ENCODE peak calls at places on chromosomes 12 and 14, in six cellular contexts. B, Q, E, K, C and I are unnamed samples.

GRCh38 chr14:77026166-77026929 is 2.2 kb downstream of the IRF2BPL start:
- DNase-seq in B (no peak), Q (no peak), E (peak), K (no peak), C (peak), I (no peak)

GRCh38 chr14:20460458-20461229 is 590 bp downstream of the PIP4P1 start:
- DNase-seq in B (no peak), Q (no peak), E (no peak), K (no peak), C (no peak), I (no peak)

GRCh38 chr14:55752580-55753365 is 172.8 kb downstream of the KTN1 start:
- DNase-seq in B (peak), Q (no peak), E (peak), K (no peak), C (no peak), I (no peak)

GRCh38 chr12:110546339-110546738 is 36.8 kb downstream of the PPTC7 start:
- DNase-seq in B (peak), Q (no peak), E (peak), K (no peak), C (no peak), I (no peak)

GRCh38 chr12:106903241-106903950 is 52.3 kb upstream of the TMEM263 start:
- DNase-seq in B (peak), Q (no peak), E (peak), K (no peak), C (peak), I (no peak)

GRCh38 chr12:84913151-84913550 is 552 bp upstream of the SLC6A15 start:
- DNase-seq in B (no peak), Q (no peak), E (peak), K (no peak), C (no peak), I (no peak)

GRCh38 chr12:127179199-127179598 is 1087.8 kb upstream of the TMEM132C start:
- DNase-seq in B (no peak), Q (no peak), E (peak), K (no peak), C (no peak), I (no peak)

GRCh38 chr14:24928501-24928900 is 121.4 kb downstream of the STXBP6 start:
- DNase-seq in B (no peak), Q (no peak), E (no peak), K (no peak), C (no peak), I (no peak)

GRCh38 chr12:103879048-103879692 is 38.1 kb upstream of the NT5DC3 start:
- DNase-seq in B (no peak), Q (no peak), E (no peak), K (no peak), C (no peak), I (no peak)

GRCh38 chr12:237026-237815 is 23.3 kb upstream of the SLC6A12 start:
- DNase-seq in B (no peak), Q (peak), E (no peak), K (no peak), C (no peak), I (no peak)

GRCh38 chr14:81889529-81889928 is 355.9 kb upstream of the SEL1L start:
- DNase-seq in B (no peak), Q (no peak), E (no peak), K (no peak), C (no peak), I (no peak)

GRCh38 chr12:76666272-76666845 is 97.6 kb upstream of the ZDHHC17 start:
- DNase-seq in B (no peak), Q (no peak), E (no peak), K (no peak), C (no peak), I (no peak)

GRCh38 chr12:127035011-127035879 is 1231.7 kb upstream of the TMEM132C start:
- DNase-seq in B (peak), Q (no peak), E (peak), K (no peak), C (no peak), I (no peak)

GRCh38 chr14:37890095-37890494 is 294.7 kb downstream of the TTC6 start:
- DNase-seq in B (no peak), Q (no peak), E (no peak), K (no peak), C (no peak), I (no peak)

GRCh38 chr12:124853781-124854636 is 9.7 kb downstream of the SCARB1 start:
- DNase-seq in B (no peak), Q (no peak), E (no peak), K (no peak), C (no peak), I (no peak)

GRCh38 chr14:102986810-102987579 is 64.5 kb downstream of the AMN start:
- DNase-seq in B (no peak), Q (no peak), E (peak), K (no peak), C (no peak), I (peak)

GRCh38 chr14:101198398-101199027 is 295.0 kb upstream of the RTL1 start:
- DNase-seq in B (no peak), Q (peak), E (no peak), K (no peak), C (no peak), I (no peak)

DNA sequence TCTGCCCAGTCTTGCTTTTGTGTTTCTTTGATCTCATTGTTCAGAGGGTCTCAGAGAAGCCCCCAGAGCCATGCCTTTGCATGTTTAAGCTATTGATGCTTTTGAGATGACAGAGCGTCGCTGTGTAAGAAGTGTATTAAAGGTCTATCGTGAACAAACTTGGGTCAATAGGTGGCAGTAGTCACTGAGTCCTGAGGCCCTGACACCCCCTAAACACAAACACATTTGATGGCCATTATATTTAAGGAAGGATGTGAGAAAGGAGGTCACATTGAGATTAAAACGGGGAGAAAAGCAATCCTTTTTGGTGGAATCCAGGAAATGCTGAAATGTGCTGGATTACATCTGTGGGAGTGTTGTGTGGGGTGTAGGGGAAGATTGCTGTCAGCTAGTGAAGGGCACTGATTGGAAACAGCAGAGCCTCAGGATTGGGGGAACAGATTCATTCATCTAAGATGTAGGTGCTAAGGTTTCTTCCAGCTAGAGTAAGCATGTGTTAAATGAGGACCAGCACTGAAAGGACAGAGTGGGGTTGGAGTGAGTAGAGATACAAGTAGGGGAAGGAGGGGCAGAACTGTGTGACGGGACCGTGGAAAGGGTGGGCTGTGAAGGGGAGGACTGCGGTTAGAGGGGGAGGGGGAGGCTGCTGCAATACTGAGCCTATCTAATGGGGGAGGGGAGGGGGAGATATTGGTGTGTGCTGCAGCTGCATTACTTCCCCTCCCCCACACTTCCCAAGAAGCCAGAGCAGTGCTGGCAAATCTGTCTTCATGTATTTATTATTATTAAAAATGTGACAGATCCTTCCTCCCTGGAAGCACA is 12.7 kb downstream of the NGDN start:
- DNase-seq in B (no peak), Q (no peak), E (no peak), K (no peak), C (no peak), I (no peak)
- TF ChIP-seq CTCF in B (peak), Q (no peak), E (no peak), K (peak), C (no peak), I (no peak)

GRCh38 chr12:48000878-48001321 is 3.4 kb downstream of the COL2A1 start:
- DNase-seq in B (peak), Q (no peak), E (peak), K (no peak), C (peak), I (peak)

GRCh38 chr12:47995976-47996375 is 8.3 kb downstream of the COL2A1 start:
- DNase-seq in B (peak), Q (no peak), E (peak), K (no peak), C (no peak), I (peak)

GRCh38 chr12:47999816-48000215 is 4.5 kb downstream of the COL2A1 start:
- DNase-seq in B (no peak), Q (no peak), E (no peak), K (no peak), C (no peak), I (peak)

GRCh38 chr12:47993491-47993890 is 10.8 kb downstream of the COL2A1 start:
- DNase-seq in B (no peak), Q (no peak), E (no peak), K (no peak), C (no peak), I (peak)

GRCh38 chr12:47997321-47997720 is 7.0 kb downstream of the COL2A1 start:
- DNase-seq in B (no peak), Q (no peak), E (no peak), K (no peak), C (no peak), I (peak)
- TF ChIP-seq CTCF in B (no peak), Q (no peak), E (no peak), K (no peak), C (no peak), I (no peak)

DNA sequence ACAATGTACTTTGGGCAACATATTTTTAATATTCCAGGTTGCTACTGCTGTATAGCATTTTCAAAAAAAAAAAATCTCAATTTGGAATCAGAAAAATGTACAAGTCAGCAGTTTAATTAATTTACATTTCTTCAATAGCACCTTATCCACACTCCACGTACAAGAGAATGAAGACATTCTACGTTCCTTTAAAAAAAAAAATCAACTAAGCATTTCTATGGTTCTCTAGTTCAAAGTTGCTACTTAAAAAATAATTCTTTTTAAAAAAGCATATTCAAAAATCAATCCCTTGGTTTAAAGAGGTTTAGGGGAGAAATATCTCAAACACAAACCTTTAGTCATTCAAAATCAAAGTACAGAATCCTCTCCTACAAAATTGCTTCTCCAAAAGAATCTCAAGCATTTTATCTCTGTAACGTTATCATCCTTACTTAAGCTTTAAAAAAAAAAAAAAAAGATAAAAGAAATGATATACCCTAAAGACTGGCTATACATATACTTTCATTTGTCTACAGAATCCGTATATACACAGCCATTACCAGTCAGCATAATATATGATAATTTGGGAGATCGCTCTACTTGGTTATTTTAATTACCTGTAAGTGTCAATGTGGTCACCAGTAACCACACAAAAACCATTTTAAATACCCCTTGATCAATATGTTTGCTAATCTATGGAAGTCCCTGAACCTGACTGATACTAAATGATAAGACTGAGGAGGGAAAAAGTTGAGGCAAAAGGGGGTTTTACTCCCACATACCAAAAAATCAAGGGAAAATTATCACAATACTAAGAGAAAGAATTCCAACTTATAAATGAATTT is 2.7 kb downstream of the MED13L start:
- DNase-seq in B (no peak), Q (no peak), E (no peak), K (no peak), C (no peak), I (no peak)
- TF ChIP-seq CTCF in B (no peak), Q (no peak), E (no peak), K (no peak), C (no peak), I (peak)

GRCh38 chr12:131833896-131834641 is 5.9 kb downstream of the MMP17 start:
- DNase-seq in B (peak), Q (no peak), E (peak), K (no peak), C (no peak), I (no peak)
- TF ChIP-seq CTCF in B (peak), Q (no peak), E (peak), K (peak), C (peak), I (peak)

DNA sequence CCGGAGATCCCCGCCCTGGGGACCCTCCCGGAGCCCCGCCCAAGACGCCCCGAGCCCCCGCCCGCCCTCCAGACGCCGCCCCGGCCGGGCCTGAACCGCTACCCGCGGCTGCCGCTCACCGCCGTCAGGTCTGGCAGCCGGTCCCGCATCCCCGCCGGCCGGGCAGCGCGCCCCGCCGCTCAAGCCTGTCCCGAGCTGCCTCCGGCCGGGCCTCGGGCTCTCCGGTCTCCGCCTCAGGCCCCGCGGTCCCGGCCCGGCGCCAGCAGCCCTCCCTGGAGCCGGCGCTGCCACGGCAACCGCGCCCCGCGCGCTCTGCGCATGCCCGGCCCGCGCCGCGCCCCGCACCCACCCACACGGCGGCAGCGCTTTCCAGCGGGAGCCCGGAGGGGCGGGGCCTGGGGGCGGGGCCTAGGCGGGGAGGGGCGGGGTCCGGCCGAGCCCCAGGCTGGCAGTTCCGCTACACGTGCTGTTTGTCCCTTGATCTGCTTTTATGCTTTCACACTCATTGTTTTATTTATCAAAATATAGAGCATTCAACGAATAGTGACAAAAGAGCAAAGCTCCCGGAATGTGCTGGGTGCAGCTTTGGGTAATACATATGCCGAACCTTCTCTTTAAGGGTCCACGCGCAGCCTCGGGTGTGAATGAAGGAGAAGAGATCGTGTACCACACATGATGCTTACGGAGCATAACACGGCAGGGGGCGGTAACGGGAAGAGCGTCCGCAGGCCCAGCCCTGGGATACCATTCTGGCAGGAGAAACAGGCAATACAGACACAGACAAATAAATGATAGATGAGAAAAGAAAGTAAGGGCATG is at the start of gene STX2:
- DNase-seq in B (peak), Q (peak), E (peak), K (peak), C (peak), I (peak)
- TF ChIP-seq CTCF in B (peak), Q (no peak), E (no peak), K (no peak), C (peak), I (no peak)

GRCh38 chr12:80946591-80946990 is 8.9 kb upstream of the LIN7A start:
- DNase-seq in B (peak), Q (no peak), E (peak), K (no peak), C (no peak), I (no peak)
- TF ChIP-seq CTCF in B (peak), Q (peak), E (peak), K (no peak), C (peak), I (peak)

GRCh38 chr12:4763549-4763948 is 43.3 kb downstream of the GALNT8 start:
- DNase-seq in B (no peak), Q (peak), E (no peak), K (no peak), C (no peak), I (no peak)
- TF ChIP-seq CTCF in B (no peak), Q (no peak), E (no peak), K (no peak), C (no peak), I (no peak)

DNA sequence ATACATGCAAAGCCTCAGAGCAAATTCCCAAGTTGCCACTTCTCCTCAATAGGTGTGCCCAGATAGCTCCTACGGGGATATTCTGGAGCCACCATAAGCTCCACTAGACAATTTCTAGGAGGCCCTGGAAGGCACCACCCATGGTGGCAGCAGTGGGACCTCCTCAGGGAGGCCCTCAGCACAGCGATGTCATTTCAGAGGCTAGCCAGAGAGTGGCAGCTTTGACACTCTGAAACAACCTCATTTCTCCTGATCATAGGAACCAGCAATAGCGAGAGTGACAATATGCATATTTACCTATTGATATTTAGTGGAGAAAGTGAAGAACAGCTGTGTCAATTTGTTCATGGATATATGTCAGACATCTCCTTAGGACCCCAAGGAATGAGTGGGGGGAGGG is 612.3 kb downstream of the SOX5 start:
- DNase-seq in B (no peak), Q (no peak), E (no peak), K (no peak), C (no peak), I (no peak)
- TF ChIP-seq CTCF in B (no peak), Q (no peak), E (no peak), K (no peak), C (no peak), I (no peak)

DNA sequence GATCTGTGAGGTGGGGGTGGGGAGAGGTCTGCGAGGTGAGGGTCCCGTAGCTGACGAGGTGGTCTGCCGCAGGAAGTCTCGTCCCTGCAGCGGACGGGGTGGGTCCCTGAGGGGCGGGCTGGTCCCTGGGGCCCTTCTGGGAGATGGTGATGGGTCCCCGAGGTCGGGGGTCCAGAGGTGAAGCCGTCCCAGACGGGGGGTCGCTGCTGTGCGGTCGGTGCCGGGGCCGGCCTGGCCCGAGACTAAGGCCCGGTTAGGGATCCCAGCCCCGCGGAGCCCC is 387 bp downstream of the PXN start:
- DNase-seq in B (no peak), Q (no peak), E (no peak), K (no peak), C (no peak), I (no peak)
- TF ChIP-seq CTCF in B (no peak), Q (no peak), E (no peak), K (no peak), C (no peak), I (no peak)

DNA sequence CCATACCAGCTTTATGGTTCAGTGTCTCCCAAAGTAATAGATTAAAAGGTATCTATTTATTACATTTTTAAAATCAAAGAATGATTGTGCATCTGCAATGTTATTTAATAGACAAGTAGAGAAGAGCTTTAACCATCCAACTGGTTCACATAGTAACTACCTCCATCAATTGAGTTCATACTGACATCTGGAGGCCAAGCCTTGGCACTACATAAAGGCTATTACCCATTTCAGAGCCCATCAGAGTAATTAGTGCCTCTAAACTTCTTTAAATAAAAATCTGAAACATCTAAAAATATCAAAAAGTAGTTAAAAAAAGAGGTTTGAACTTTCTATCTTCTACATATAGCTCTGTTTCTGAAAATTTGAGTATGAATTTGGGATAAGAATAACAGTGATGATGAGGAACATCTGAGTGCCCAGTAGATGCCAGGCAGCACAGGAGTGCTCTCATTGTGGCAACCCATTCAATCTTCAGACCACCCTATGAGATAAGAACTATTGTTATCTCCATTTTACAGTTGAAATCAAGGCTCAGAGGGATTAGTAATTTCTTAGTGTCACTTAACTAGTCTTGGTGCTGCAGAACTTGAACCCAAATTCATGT is 132.9 kb upstream of the DAAM1 start:
- DNase-seq in B (peak), Q (no peak), E (peak), K (peak), C (peak), I (no peak)
- TF ChIP-seq CTCF in B (peak), Q (peak), E (peak), K (peak), C (peak), I (peak)